ENCODE peak calls at places on chromosome 7, in four cellular contexts. One of them, this sample, is unnamed.

GRCh38 chr7:50940621-50941020 is 157.9 kb upstream of the GRB10 start:
- DNase-seq in tibial artery: no peak
- DNase-seq in posterior cingulate gyrus: no peak
- DNase-seq in nephron progenitor cell: no peak
- DNase-seq in this sample: no peak

GRCh38 chr7:54888067-54888735 is 129.2 kb upstream of the SEC61G start:
- DNase-seq in nephron progenitor cell: peak
- DNase-seq in tibial artery: no peak
- DNase-seq in posterior cingulate gyrus: peak
- DNase-seq in this sample: peak

GRCh38 chr7:46072722-46073121 is 151.7 kb upstream of the IGFBP3 start:
- DNase-seq in posterior cingulate gyrus: no peak
- DNase-seq in nephron progenitor cell: no peak
- DNase-seq in tibial artery: no peak
- DNase-seq in this sample: no peak

GRCh38 chr7:13279854-13280435 is 592.5 kb downstream of the ARL4A start:
- DNase-seq in nephron progenitor cell: no peak
- DNase-seq in tibial artery: no peak
- DNase-seq in posterior cingulate gyrus: no peak
- DNase-seq in this sample: no peak

GRCh38 chr7:22671177-22671879 is 55.7 kb upstream of the IL6 start:
- DNase-seq in posterior cingulate gyrus: no peak
- DNase-seq in nephron progenitor cell: no peak
- DNase-seq in tibial artery: no peak
- DNase-seq in this sample: peak

GRCh38 chr7:155884225-155885161 is 72.2 kb upstream of the SHH start:
- DNase-seq in nephron progenitor cell: no peak
- DNase-seq in tibial artery: no peak
- DNase-seq in posterior cingulate gyrus: no peak
- DNase-seq in this sample: no peak

GRCh38 chr7:123552641-123553040 is 5.0 kb downstream of the NDUFA5 start:
- DNase-seq in posterior cingulate gyrus: no peak
- DNase-seq in tibial artery: no peak
- DNase-seq in nephron progenitor cell: no peak
- DNase-seq in this sample: no peak

GRCh38 chr7:90473819-90474218 is 4.4 kb downstream of the PTTG1IP2 start:
- DNase-seq in posterior cingulate gyrus: no peak
- DNase-seq in tibial artery: no peak
- DNase-seq in nephron progenitor cell: no peak
- DNase-seq in this sample: no peak

GRCh38 chr7:123645516-123645915 is 10.2 kb upstream of the LMOD2 start:
- DNase-seq in tibial artery: no peak
- DNase-seq in nephron progenitor cell: peak
- DNase-seq in posterior cingulate gyrus: no peak
- DNase-seq in this sample: no peak

GRCh38 chr7:12389089-12389700 is 14.5 kb downstream of the VWDE start:
- DNase-seq in tibial artery: no peak
- DNase-seq in posterior cingulate gyrus: no peak
- DNase-seq in nephron progenitor cell: peak
- DNase-seq in this sample: peak

GRCh38 chr7:126574838-126575250 is 677.9 kb downstream of the GRM8 start:
- DNase-seq in posterior cingulate gyrus: no peak
- DNase-seq in tibial artery: no peak
- DNase-seq in nephron progenitor cell: no peak
- DNase-seq in this sample: no peak

GRCh38 chr7:157734926-157735640 is 398.3 kb downstream of the DNAJB6 start:
- DNase-seq in nephron progenitor cell: no peak
- DNase-seq in posterior cingulate gyrus: no peak
- DNase-seq in tibial artery: no peak
- DNase-seq in this sample: no peak

GRCh38 chr7:26990268-26990667 is 105.5 kb downstream of the HOXA1 start:
- DNase-seq in tibial artery: no peak
- DNase-seq in nephron progenitor cell: no peak
- DNase-seq in posterior cingulate gyrus: no peak
- DNase-seq in this sample: no peak

GRCh38 chr7:40470111-40470736 is 335.4 kb downstream of the SUGCT start:
- DNase-seq in tibial artery: peak
- DNase-seq in posterior cingulate gyrus: no peak
- DNase-seq in nephron progenitor cell: no peak
- DNase-seq in this sample: peak

GRCh38 chr7:151861881-151862280 is 15.0 kb downstream of the PRKAG2 start:
- DNase-seq in nephron progenitor cell: no peak
- DNase-seq in tibial artery: no peak
- DNase-seq in posterior cingulate gyrus: no peak
- DNase-seq in this sample: peak

This sample was measured in thyroid gland.